ENCODE peak calls at places on chromosomes 16 and 17, in ten cellular contexts. S is body of pancreas, P is A549, T is Peyer's patch, F is testis, Z is endothelial cell of umbilical vein, U is IMR-90, J is esophagus squamous epithelium, A is heart left ventricle, V is HCT116. D is an unnamed sample.

GRCh38 chr16:57468346-57468745 is 5.9 kb downstream of the POLR2C start:
- DNase-seq in V (no peak), J (no peak), F (no peak), Z (no peak), T (no peak), S (no peak), P (no peak), A (no peak), U (no peak), D (no peak)

GRCh38 chr17:83128306-83129240 is 49.2 kb downstream of the METRNL start:
- DNase-seq in Z (no peak), S (no peak), J (no peak), P (no peak), V (no peak), A (no peak), F (no peak), U (no peak), T (no peak), D (no peak)

GRCh38 chr17:20955437-20956323 is 87.1 kb downstream of the USP22 start:
- DNase-seq in J (no peak), U (peak), V (no peak), A (peak), T (no peak), F (no peak), Z (peak), P (no peak), S (peak), D (no peak)

GRCh38 chr17:78496311-78496710 is 80.9 kb downstream of the DNAH17 start:
- DNase-seq in V (no peak), P (no peak), J (no peak), Z (no peak), U (no peak), S (no peak), F (no peak), A (no peak), T (no peak), D (no peak)

GRCh38 chr17:81040791-81041337 is 5.9 kb downstream of the BAIAP2 start:
- DNase-seq in U (no peak), V (no peak), A (no peak), T (no peak), Z (no peak), P (peak), J (no peak), S (no peak), F (no peak), D (peak)

GRCh38 chr17:57619061-57619937 is 125.8 kb downstream of the CCDC182 start:
- DNase-seq in T (no peak), Z (no peak), P (no peak), S (no peak), A (peak), V (no peak), U (peak), F (no peak), J (no peak), D (no peak)

GRCh38 chr17:50117202-50118040 is 12.5 kb downstream of the SAMD14 start:
- DNase-seq in V (peak), F (peak), J (no peak), T (peak), S (peak), A (peak), Z (peak), U (peak), P (peak), D (peak)

GRCh38 chr17:14784997-14785696 is 480.0 kb downstream of the PMP22 start:
- DNase-seq in V (no peak), A (no peak), Z (no peak), S (no peak), F (no peak), P (no peak), T (no peak), U (no peak), J (no peak), D (no peak)

GRCh38 chr16:73321942-73322341 is 274.0 kb upstream of the ZFHX3 start:
- DNase-seq in J (no peak), A (no peak), Z (no peak), P (no peak), S (no peak), F (no peak), V (no peak), U (no peak), T (no peak), D (no peak)

GRCh38 chr16:87387942-87388817 is 4.0 kb upstream of the MAP1LC3B start:
- DNase-seq in S (peak), T (peak), J (peak), V (peak), Z (peak), F (peak), P (peak), U (peak), A (peak), D (peak)

GRCh38 chr17:70314506-70314905 is 145.2 kb downstream of the KCNJ2 start:
- DNase-seq in F (no peak), V (no peak), J (no peak), Z (no peak), P (no peak), U (no peak), S (no peak), T (no peak), A (no peak), D (no peak)

GRCh38 chr17:79023886-79024771 is at the start of gene C1QTNF1:
- DNase-seq in F (peak), J (no peak), T (no peak), U (peak), V (no peak), S (peak), A (peak), P (peak), Z (no peak), D (peak)

GRCh38 chr17:54980372-54980771 is 11.8 kb downstream of the STXBP4 start:
- DNase-seq in U (no peak), A (no peak), S (no peak), V (no peak), Z (no peak), F (no peak), J (no peak), T (no peak), P (no peak), D (no peak)

GRCh38 chr17:16322636-16323035 is 30.6 kb downstream of the CENPV start:
- DNase-seq in V (no peak), S (no peak), Z (no peak), F (no peak), J (no peak), P (no peak), A (no peak), U (peak), T (no peak), D (no peak)

GRCh38 chr16:31193874-31194273 is 8.7 kb downstream of the PYCARD start:
- DNase-seq in J (no peak), P (no peak), U (no peak), Z (no peak), A (no peak), F (no peak), S (no peak), T (no peak), V (no peak), D (no peak)
- TF ChIP-seq POLR2A in J (no peak), P (no peak), U (no peak), Z (no peak), A (no peak), F (no peak), S (no peak), T (no peak), V (no peak), D (no peak)

GRCh38 chr16:54929090-54930033 is 1.3 kb upstream of the IRX5 start:
- DNase-seq in F (peak), T (peak), U (peak), S (peak), J (peak), V (peak), Z (peak), A (peak), P (peak), D (peak)
- TF ChIP-seq POLR2A in F (no peak), T (no peak), U (no peak), S (no peak), J (no peak), V (no peak), Z (no peak), A (peak), P (peak), D (no peak)

GRCh38 chr17:44348234-44348987 is 3.3 kb downstream of the GRN start:
- DNase-seq in T (peak), J (no peak), S (peak), P (no peak), V (no peak), U (peak), Z (no peak), F (no peak), A (peak), D (peak)

GRCh38 chr17:44343510-44344209 is 1.4 kb upstream of the GRN start:
- DNase-seq in T (no peak), S (no peak), J (no peak), Z (no peak), F (no peak), P (no peak), A (no peak), U (no peak), V (no peak), D (no peak)

GRCh38 chr17:44344939-44345496 is at the start of gene GRN:
- DNase-seq in P (peak), F (peak), T (peak), U (peak), S (peak), V (peak), A (peak), J (peak), Z (peak), D (peak)

GRCh38 chr17:44346064-44346844 is 1.2 kb downstream of the GRN start:
- DNase-seq in A (no peak), T (peak), V (no peak), U (no peak), J (no peak), F (no peak), S (no peak), Z (no peak), P (no peak), D (no peak)

GRCh38 chr17:44345497-44346026 is 460 bp downstream of the GRN start:
- DNase-seq in A (peak), J (no peak), P (peak), S (peak), F (peak), Z (peak), V (peak), U (peak), T (peak), D (no peak)
- TF ChIP-seq POLR2A in A (no peak), J (no peak), P (no peak), S (no peak), F (no peak), Z (no peak), V (no peak), U (no peak), T (no peak), D (no peak)

GRCh38 chr17:76643553-76644148 is at the start of gene ST6GALNAC1:
- DNase-seq in Z (peak), F (peak), J (no peak), A (peak), P (no peak), T (no peak), V (no peak), U (no peak), S (no peak), D (no peak)
- TF ChIP-seq POLR2A in Z (no peak), F (no peak), J (no peak), A (no peak), P (no peak), T (peak), V (no peak), U (no peak), S (no peak), D (no peak)

DNA sequence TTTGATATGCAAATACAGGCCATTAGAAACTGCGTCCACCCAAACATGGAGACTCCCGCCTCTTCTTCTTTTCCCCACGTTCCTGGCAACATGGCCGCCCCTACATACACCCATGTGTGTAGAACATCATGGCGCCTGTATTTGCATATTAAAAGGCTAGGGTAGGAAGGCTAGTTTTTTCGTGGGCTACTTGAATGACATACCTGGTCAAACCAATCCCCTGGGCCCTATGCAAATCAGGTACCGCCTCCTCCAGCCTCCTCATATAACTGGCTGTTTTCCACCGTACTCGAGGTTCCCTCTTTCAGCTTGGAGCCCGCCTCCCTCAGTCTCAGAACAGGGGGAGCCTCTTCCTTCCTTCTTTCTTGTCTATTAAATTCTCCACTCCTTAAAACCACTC is 840 bp upstream of the CD300LB start:
- DNase-seq in F (peak), T (peak), V (no peak), S (peak), U (no peak), A (peak), Z (no peak), J (no peak), P (no peak), D (no peak)
- TF ChIP-seq POLR2A in F (no peak), T (no peak), V (no peak), S (peak), U (no peak), A (no peak), Z (no peak), J (no peak), P (no peak), D (no peak)

DNA sequence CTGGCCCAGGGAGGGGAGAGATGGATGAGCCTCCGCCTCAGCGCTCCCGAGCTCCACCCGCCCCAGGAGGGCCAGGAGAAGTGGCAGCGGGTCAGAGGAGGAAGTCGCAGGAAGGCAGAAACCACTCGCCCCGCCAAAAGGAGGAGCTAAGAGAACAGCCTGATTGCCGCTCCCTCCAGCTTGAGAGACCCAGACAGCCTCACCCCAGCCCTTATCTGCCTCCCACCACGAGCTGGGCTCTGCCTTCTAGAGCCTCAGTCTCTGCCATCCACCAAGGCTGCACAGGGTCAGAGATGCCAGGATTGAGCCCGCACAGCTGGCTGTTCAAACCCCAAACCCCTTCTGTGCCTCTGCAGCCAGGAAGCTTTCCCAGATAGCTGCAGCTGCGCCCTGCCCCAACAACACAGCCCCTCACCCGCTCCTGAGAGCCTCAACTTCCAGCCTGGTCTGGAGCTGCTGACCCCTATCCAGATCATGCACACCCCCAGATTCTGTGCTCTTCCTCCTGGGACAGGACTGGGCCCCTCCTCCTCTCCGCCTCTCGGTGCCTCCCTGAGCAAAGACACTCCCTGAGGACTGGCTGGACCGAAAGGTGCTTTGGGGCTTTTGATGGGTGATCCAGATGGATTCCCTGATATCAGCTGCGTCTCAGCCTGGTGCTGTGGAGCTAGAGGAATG is 1.0 kb upstream of the ATP2A3 start:
- DNase-seq in U (no peak), F (peak), V (peak), P (peak), A (peak), T (peak), J (peak), S (peak), Z (no peak), D (peak)
- TF ChIP-seq POLR2A in U (no peak), F (no peak), V (peak), P (peak), A (no peak), T (peak), J (no peak), S (peak), Z (no peak), D (no peak)

DNA sequence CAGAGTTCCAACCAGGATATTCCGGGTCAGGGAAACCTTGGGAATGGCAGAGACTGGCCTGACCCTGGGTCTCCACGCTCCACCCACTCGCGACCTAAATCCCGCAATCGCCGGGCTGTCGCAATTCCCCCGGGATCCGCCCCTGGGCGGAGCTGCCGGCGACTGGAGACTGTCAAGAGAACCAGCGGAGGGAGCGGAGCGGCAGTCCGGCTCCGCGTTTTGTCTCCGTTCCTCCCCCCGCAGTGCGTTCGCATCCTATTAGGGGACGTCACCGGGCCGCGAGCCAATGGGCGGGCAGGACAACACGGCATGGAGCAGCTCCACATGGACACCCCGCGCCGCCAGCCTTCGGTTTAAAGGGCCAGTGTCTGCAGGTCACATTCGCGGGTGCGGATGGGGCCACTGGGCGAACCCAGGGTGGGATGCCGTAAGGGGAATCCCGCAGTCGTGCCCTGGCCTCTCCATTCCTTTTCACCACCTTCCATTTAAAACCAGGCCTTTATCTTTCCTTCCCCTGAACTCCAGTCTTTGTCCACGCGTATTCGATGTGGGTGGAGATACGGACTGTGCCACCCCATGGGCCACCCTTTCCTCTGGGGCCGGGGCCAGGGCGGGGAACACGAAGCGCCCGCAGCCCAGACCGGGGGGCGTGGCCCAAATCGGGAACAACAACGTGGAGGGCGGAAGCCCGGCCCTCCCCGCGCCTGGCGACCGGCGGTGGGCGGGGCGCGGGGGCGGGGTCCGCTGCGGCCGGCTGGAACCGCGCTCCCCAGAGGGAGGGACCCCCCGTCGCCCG is 764 bp upstream of the MNT start:
- DNase-seq in J (peak), F (peak), V (peak), S (peak), P (peak), T (peak), A (peak), Z (peak), U (peak), D (peak)
- TF ChIP-seq POLR2A in J (no peak), F (no peak), V (no peak), S (peak), P (no peak), T (no peak), A (no peak), Z (no peak), U (peak), D (no peak)

GRCh38 chr17:60677308-60678117 is at the start of gene BCAS3:
- DNase-seq in P (peak), U (peak), Z (peak), S (peak), A (peak), T (peak), J (peak), V (peak), F (peak), D (peak)
- TF ChIP-seq POLR2A in P (peak), U (peak), Z (peak), S (peak), A (peak), T (peak), J (no peak), V (peak), F (peak), D (peak)

D was measured in GM12891.